ENCODE peak calls at places on chromosomes 4 and X, in six cellular contexts. U, S, N, L, J and Y are unnamed samples.

GRCh38 chr4:8688041-8688907 is 95.7 kb downstream of the CPZ start:
- DNase-seq in U (no peak), S (no peak), N (peak), L (peak), J (peak), Y (peak)

GRCh38 chrX:115690554-115691216 is 129.7 kb downstream of the PLS3 start:
- DNase-seq in U (peak), S (peak), N (peak), L (peak), J (peak), Y (peak)

GRCh38 chrX:150456466-150456865 is 93.3 kb downstream of the MAMLD1 start:
- DNase-seq in U (no peak), S (no peak), N (no peak), L (no peak), J (peak), Y (no peak)

GRCh38 chrX:130174051-130174704 is 2.4 kb downstream of the RAB33A start:
- DNase-seq in U (no peak), S (peak), N (peak), L (peak), J (peak), Y (peak)

GRCh38 chr4:34261799-34262314 is 1982.5 kb downstream of the ARAP2 start:
- DNase-seq in U (no peak), S (no peak), N (no peak), L (no peak), J (no peak), Y (no peak)

GRCh38 chr4:6022607-6023288 is 4.5 kb upstream of the C4orf50 start:
- DNase-seq in U (no peak), S (no peak), N (no peak), L (no peak), J (no peak), Y (no peak)

GRCh38 chr4:141016117-141016798 is 117.0 kb downstream of the RNF150 start:
- DNase-seq in U (no peak), S (no peak), N (no peak), L (no peak), J (no peak), Y (no peak)

GRCh38 chr4:99610605-99611172 is 36.1 kb downstream of the MTTP start:
- DNase-seq in U (no peak), S (no peak), N (peak), L (peak), J (no peak), Y (peak)

GRCh38 chr4:148354186-148354585 is 88.0 kb downstream of the NR3C2 start:
- DNase-seq in U (no peak), S (no peak), N (no peak), L (no peak), J (no peak), Y (no peak)

GRCh38 chrX:153697924-153698865 is 10.5 kb downstream of the SLC6A8 start:
- DNase-seq in U (no peak), S (no peak), N (no peak), L (no peak), J (no peak), Y (no peak)

GRCh38 chr4:105715692-105716278 is 7.2 kb downstream of the GSTCD start:
- DNase-seq in U (no peak), S (no peak), N (peak), L (peak), J (no peak), Y (peak)

GRCh38 chrX:119150163-119151135 is 22.8 kb upstream of the KIAA1210 start:
- DNase-seq in U (no peak), S (no peak), N (no peak), L (no peak), J (no peak), Y (no peak)

GRCh38 chrX:56978172-56978571 is 17.2 kb downstream of the SPIN3 start:
- DNase-seq in U (peak), S (peak), N (peak), L (peak), J (peak), Y (peak)

GRCh38 chr4:173485164-173485563 is 44.9 kb downstream of the HAND2 start:
- DNase-seq in U (no peak), S (no peak), N (peak), L (peak), J (no peak), Y (peak)

GRCh38 chrX:26653050-26653449 is 437.1 kb downstream of the MAGEB5 start:
- DNase-seq in U (no peak), S (no peak), N (no peak), L (peak), J (no peak), Y (no peak)
- TF ChIP-seq CTCF in U (no peak), S (no peak), N (no peak), L (no peak), J (no peak), Y (no peak)

DNA sequence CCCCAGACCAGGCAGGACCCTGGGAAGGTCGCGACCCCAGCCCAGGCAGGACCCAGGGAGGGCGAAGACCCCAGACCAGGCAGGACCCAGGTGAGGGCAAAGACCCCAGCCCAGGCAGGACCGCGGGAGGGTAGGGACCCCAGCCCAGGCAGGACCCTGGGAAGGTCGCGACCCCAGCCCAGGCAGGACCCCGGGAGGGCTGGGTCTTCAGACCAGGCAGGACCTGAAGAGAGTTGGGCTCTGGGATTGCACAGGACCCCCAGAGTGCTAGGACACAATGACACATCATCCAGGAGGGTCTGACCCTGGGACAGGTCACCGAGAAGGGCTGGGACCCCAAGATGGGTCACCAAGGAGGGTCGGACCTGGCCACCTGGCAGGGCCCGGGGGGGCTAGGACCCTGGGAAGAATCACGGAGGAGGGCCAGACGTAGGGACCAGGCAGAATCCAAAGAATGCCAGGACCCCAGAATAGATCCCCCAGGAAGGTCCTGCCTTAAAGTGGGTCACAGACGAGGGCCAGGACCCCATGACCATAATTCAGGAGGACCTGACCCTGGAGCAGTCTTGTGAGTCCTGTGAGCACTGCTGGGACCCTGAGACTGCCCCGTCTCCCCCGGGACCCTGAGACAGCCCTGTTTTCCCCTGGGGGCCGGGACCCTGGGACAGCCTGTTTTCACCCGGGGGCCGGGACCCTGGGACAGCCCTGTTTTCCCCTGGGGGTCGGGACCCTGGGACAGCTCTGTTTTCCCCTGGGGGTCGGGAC is 1.4 kb downstream of the PCGF3 start:
- DNase-seq in U (no peak), S (no peak), N (no peak), L (no peak), J (no peak), Y (no peak)
- H3K4me3 ChIP-seq in U (peak), S (no peak), N (peak), L (peak), J (peak), Y (peak)

DNA sequence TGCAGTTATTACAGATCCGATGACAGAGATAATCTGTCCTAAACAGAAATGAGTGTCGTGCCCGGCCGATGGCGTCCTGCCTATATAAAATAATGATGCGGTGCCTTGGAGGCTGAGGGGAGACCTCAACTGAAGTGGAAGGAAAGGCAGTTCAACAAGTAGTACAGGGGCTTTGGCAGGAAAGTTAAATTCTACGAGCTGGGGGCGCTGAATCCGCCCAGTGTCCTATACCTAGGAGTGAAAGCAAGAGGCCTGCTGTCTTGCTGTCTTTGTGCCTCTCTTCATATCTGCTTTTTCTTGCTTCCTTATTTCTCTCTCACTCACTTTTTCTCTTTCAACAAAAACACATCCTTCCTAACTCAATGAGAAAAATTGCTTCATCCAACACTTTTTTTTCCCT is 82.2 kb upstream of the PRPS2 start:
- DNase-seq in U (no peak), S (no peak), N (no peak), L (no peak), J (peak), Y (no peak)
- TF ChIP-seq CTCF in U (no peak), S (no peak), N (no peak), L (no peak), J (peak), Y (no peak)

GRCh38 chr4:133467290-133467947 is 318.3 kb downstream of the PCDH10 start:
- DNase-seq in U (no peak), S (no peak), N (no peak), L (no peak), J (no peak), Y (no peak)
- H3K4me3 ChIP-seq in U (no peak), S (no peak), N (no peak), L (no peak), J (no peak), Y (no peak)

GRCh38 chr4:47704693-47705325 is 133.1 kb downstream of the CORIN start:
- DNase-seq in U (peak), S (no peak), N (peak), L (peak), J (peak), Y (peak)
- TF ChIP-seq CTCF in U (no peak), S (no peak), N (peak), L (peak), J (peak), Y (peak)